ENCODE peak calls at places on chromosomes 4 and X, in four cellular contexts. One of them, this sample, is unnamed.

GRCh38 chrX:47621851-47622250 is 2.2 kb upstream of the SYN1 start:
- DNase-seq in neuronal stem cell: no peak
- DNase-seq in H9: no peak
- DNase-seq in IMR-90: no peak
- DNase-seq in this sample: no peak

GRCh38 chrX:149511081-149511480 is 6.0 kb upstream of the IDS start:
- DNase-seq in neuronal stem cell: no peak
- DNase-seq in H9: no peak
- DNase-seq in IMR-90: peak
- DNase-seq in this sample: peak

GRCh38 chrX:79146552-79147390 is 2.3 kb downstream of the GPR174 start:
- DNase-seq in neuronal stem cell: no peak
- DNase-seq in H9: no peak
- DNase-seq in IMR-90: no peak
- DNase-seq in this sample: no peak

GRCh38 chr4:2793920-2794706 is 1.2 kb downstream of the SH3BP2 start:
- DNase-seq in neuronal stem cell: no peak
- DNase-seq in H9: peak
- DNase-seq in IMR-90: no peak
- DNase-seq in this sample: peak

GRCh38 chr4:130563185-130563890 is 1467.4 kb downstream of the C4orf33 start:
- DNase-seq in neuronal stem cell: peak
- DNase-seq in H9: peak
- DNase-seq in IMR-90: peak
- DNase-seq in this sample: no peak

GRCh38 chr4:155614111-155614762 is 52.4 kb upstream of the GUCY1A1 start:
- DNase-seq in neuronal stem cell: no peak
- DNase-seq in H9: no peak
- DNase-seq in IMR-90: peak
- DNase-seq in this sample: peak

GRCh38 chr4:107153228-107153627 is 117.1 kb upstream of the DKK2 start:
- DNase-seq in neuronal stem cell: peak
- DNase-seq in H9: peak
- DNase-seq in IMR-90: no peak
- DNase-seq in this sample: peak

GRCh38 chr4:28435346-28435745 is 1574.7 kb downstream of the STIM2 start:
- DNase-seq in neuronal stem cell: no peak
- DNase-seq in H9: no peak
- DNase-seq in IMR-90: peak
- DNase-seq in this sample: no peak

GRCh38 chrX:20432048-20432447 is 165.3 kb upstream of the RPS6KA3 start:
- DNase-seq in neuronal stem cell: no peak
- DNase-seq in H9: no peak
- DNase-seq in IMR-90: peak
- DNase-seq in this sample: no peak

GRCh38 chr4:70544279-70544870 is 26.0 kb downstream of the AMTN start:
- DNase-seq in neuronal stem cell: peak
- DNase-seq in H9: no peak
- DNase-seq in IMR-90: peak
- DNase-seq in this sample: peak

GRCh38 chrX:30657542-30658238 is 4.5 kb downstream of the GK start:
- DNase-seq in neuronal stem cell: no peak
- DNase-seq in H9: no peak
- DNase-seq in IMR-90: peak
- DNase-seq in this sample: no peak

GRCh38 chr4:12724520-12724919 is 759.6 kb downstream of the RAB28 start:
- DNase-seq in neuronal stem cell: no peak
- DNase-seq in H9: no peak
- DNase-seq in IMR-90: no peak
- DNase-seq in this sample: peak

GRCh38 chrX:9586992-9587392 is 122.1 kb downstream of the TBL1X start:
- DNase-seq in neuronal stem cell: no peak
- DNase-seq in H9: peak
- DNase-seq in IMR-90: no peak
- DNase-seq in this sample: no peak

GRCh38 chrX:6225307-6226052 is 3.2 kb downstream of the NLGN4X start:
- DNase-seq in neuronal stem cell: peak
- DNase-seq in H9: no peak
- DNase-seq in IMR-90: no peak
- DNase-seq in this sample: no peak

GRCh38 chr4:125169192-125169591 is 145.6 kb upstream of the FAT4 start:
- DNase-seq in neuronal stem cell: no peak
- DNase-seq in H9: no peak
- DNase-seq in IMR-90: no peak
- DNase-seq in this sample: no peak

GRCh38 chr4:113446019-113446418 is 315.5 kb downstream of the CAMK2D start:
- DNase-seq in neuronal stem cell: no peak
- DNase-seq in H9: no peak
- DNase-seq in IMR-90: peak
- DNase-seq in this sample: no peak

GRCh38 chrX:45811307-45811706 is 610.6 kb upstream of the DIPK2B start:
- DNase-seq in neuronal stem cell: no peak
- DNase-seq in H9: no peak
- DNase-seq in IMR-90: no peak
- DNase-seq in this sample: no peak

GRCh38 chr4:109294006-109294405 is 8.5 kb downstream of the COL25A1 start:
- DNase-seq in neuronal stem cell: peak
- DNase-seq in H9: peak
- DNase-seq in IMR-90: no peak
- DNase-seq in this sample: peak

GRCh38 chr4:74793757-74794340 is 474 bp downstream of the BTC start:
- DNase-seq in neuronal stem cell: peak
- DNase-seq in H9: peak
- DNase-seq in IMR-90: no peak
- DNase-seq in this sample: peak

GRCh38 chr4:73068496-73069337 is 799 bp downstream of the COX18 start:
- DNase-seq in neuronal stem cell: no peak
- DNase-seq in H9: no peak
- DNase-seq in IMR-90: peak
- DNase-seq in this sample: no peak

GRCh38 chr4:25842229-25842840 is 20.5 kb downstream of the SEL1L3 start:
- DNase-seq in neuronal stem cell: no peak
- DNase-seq in H9: no peak
- DNase-seq in IMR-90: no peak
- DNase-seq in this sample: no peak

GRCh38 chr4:37765741-37766140 is 60.7 kb upstream of the PGM2 start:
- DNase-seq in neuronal stem cell: no peak
- DNase-seq in H9: no peak
- DNase-seq in IMR-90: no peak
- DNase-seq in this sample: no peak

GRCh38 chr4:107999932-108000539 is 10.3 kb downstream of the HADH start:
- DNase-seq in neuronal stem cell: no peak
- DNase-seq in H9: no peak
- DNase-seq in IMR-90: no peak
- DNase-seq in this sample: peak

GRCh38 chrX:54819201-54819600 is 11.7 kb downstream of the MAGED2 start:
- DNase-seq in neuronal stem cell: no peak
- DNase-seq in H9: no peak
- DNase-seq in IMR-90: no peak
- DNase-seq in this sample: peak
- H3K27ac ChIP-seq in neuronal stem cell: no peak
- H3K27ac ChIP-seq in H9: no peak
- H3K27ac ChIP-seq in IMR-90: no peak
- H3K27ac ChIP-seq in this sample: no peak

GRCh38 chrX:2559124-2559523 is 58.3 kb upstream of the DHRSX start:
- DNase-seq in neuronal stem cell: no peak
- DNase-seq in H9: no peak
- DNase-seq in IMR-90: no peak
- DNase-seq in this sample: no peak

GRCh38 chrX:2566044-2566443 is 65.3 kb upstream of the DHRSX start:
- DNase-seq in neuronal stem cell: no peak
- DNase-seq in H9: no peak
- DNase-seq in IMR-90: no peak
- DNase-seq in this sample: no peak

GRCh38 chrX:2561461-2561860 is 60.7 kb upstream of the DHRSX start:
- DNase-seq in neuronal stem cell: no peak
- DNase-seq in H9: no peak
- DNase-seq in IMR-90: no peak
- DNase-seq in this sample: no peak
- H3K14ac ChIP-seq in neuronal stem cell: no peak
- H3K14ac ChIP-seq in H9: no peak
- H3K14ac ChIP-seq in IMR-90: no peak
- H3K14ac ChIP-seq in this sample: no peak

DNA sequence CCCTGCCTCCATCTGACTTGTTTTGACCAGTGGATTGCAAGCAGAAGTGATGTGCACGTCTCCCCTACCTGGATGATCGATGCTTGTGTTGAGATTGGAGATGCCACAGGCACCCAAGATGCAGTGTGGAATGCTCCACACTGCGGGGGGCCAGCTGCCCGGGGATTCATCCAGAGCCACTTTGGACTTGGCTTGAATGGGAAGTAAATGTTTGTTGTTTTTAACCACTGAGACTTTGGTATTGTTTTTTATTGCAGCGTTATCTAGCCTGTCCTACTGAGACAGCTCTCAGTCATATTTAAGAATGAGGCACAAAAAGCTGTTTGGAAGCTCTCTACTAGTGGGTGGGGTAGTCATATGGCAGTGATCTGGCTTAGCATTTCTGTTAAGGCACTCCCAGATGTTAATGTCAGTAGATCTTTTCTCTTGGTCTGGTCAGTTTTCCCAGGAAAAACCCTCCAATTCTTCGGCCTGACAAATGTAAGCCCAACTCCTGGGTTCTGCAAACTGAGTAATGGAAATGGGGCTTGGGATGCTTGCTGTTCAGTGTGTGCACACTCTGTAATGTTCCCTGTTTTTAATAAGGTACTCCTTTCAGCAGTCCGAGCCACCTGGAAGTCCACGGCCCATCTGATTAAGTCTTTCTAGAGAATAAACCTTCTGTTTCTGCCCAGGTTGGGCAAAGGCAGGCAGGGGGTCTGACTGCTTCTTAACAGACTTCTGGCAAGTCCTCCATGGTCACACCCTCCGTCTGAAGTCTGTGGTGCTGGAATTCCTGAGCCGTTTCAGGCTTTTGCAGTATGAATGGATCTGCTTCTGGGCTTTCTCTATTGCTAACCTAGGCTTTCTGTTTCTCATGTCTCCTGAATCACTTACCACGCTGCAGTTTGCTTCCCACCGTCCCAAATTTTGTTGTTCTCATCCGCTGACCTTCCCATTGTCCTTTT is 74.8 kb downstream of the WWC2 start:
- DNase-seq in neuronal stem cell: peak
- DNase-seq in H9: peak
- DNase-seq in IMR-90: peak
- DNase-seq in this sample: no peak
- H3K27ac ChIP-seq in neuronal stem cell: peak
- H3K27ac ChIP-seq in H9: no peak
- H3K27ac ChIP-seq in IMR-90: no peak
- H3K27ac ChIP-seq in this sample: no peak

GRCh38 chrX:48956728-48957414 is 536 bp downstream of the OTUD5 start:
- DNase-seq in neuronal stem cell: no peak
- DNase-seq in H9: no peak
- DNase-seq in IMR-90: no peak
- DNase-seq in this sample: peak

GRCh38 chrX:48958635-48959094 is 1.3 kb upstream of the OTUD5 start:
- DNase-seq in neuronal stem cell: no peak
- DNase-seq in H9: no peak
- DNase-seq in IMR-90: peak
- DNase-seq in this sample: peak

GRCh38 chrX:48960291-48960690 is 2.9 kb upstream of the OTUD5 start:
- DNase-seq in neuronal stem cell: no peak
- DNase-seq in H9: no peak
- DNase-seq in IMR-90: no peak
- DNase-seq in this sample: no peak

GRCh38 chrX:48957827-48958634 is 624 bp upstream of the OTUD5 start:
- DNase-seq in neuronal stem cell: peak
- DNase-seq in H9: peak
- DNase-seq in IMR-90: peak
- DNase-seq in this sample: peak

GRCh38 chrX:48957477-48957826 is at the start of gene OTUD5:
- DNase-seq in neuronal stem cell: no peak
- DNase-seq in H9: no peak
- DNase-seq in IMR-90: no peak
- DNase-seq in this sample: no peak
- H3K14ac ChIP-seq in neuronal stem cell: peak
- H3K14ac ChIP-seq in H9: peak
- H3K14ac ChIP-seq in IMR-90: peak
- H3K14ac ChIP-seq in this sample: peak

GRCh38 chrX:134846042-134846441 is 144.7 kb upstream of the SMIM10 start:
- DNase-seq in neuronal stem cell: no peak
- DNase-seq in H9: no peak
- DNase-seq in IMR-90: no peak
- DNase-seq in this sample: no peak
- H3K27ac ChIP-seq in neuronal stem cell: no peak
- H3K27ac ChIP-seq in H9: no peak
- H3K27ac ChIP-seq in IMR-90: no peak
- H3K27ac ChIP-seq in this sample: no peak

This sample was measured in trophoblast cell.